ENCODE peak calls at places on chromosomes 6 and 20, in ten cellular contexts. M is psoas muscle; W is PC-9; R is heart left ventricle; E is CD8-positive, alpha-beta memory T cell; Z is neuronal stem cell; S is aorta; G is stomach; F is heart right ventricle; P is CD4-positive, alpha-beta memory T cell. Q is an unnamed sample.
A peak's percentile ranks its signal among the peaks of the same experiment; 100 is the strongest.

GRCh38 chr20:42361402-42361801 is 743.2 kb upstream of the CHD6 start:
- DNase-seq in F (no peak), W (no peak), P (no peak), G (no peak), R (no peak), E (no peak), M (no peak), S (no peak), Z (no peak), Q (no peak)

GRCh38 chr6:138099832-138100231 is 7.4 kb downstream of the PERP start:
- DNase-seq in G (no peak), M (no peak), E (no peak), F (no peak), S (no peak), P (no peak), Z (no peak), R (no peak), W (no peak), Q (no peak)

GRCh38 chr6:22133352-22133751 is 163.5 kb downstream of the PRL start:
- DNase-seq in F (no peak), W (no peak), Z (no peak), R (no peak), G (no peak), E (no peak), P (no peak), S (no peak), M (no peak), Q (no peak)

GRCh38 chr20:11387189-11387754 is 530.4 kb upstream of the BTBD3 start:
- DNase-seq in P (no peak), G (no peak), F (no peak), W (peak; percentile 55), R (no peak), Z (no peak), E (no peak), M (no peak), S (no peak), Q (peak; percentile 93)

GRCh38 chr20:9916776-9917175 is 77.9 kb upstream of the PAK5 start:
- DNase-seq in F (no peak), G (no peak), Z (no peak), S (no peak), P (no peak), E (no peak), W (no peak), M (no peak), R (no peak), Q (no peak)

GRCh38 chr6:87822011-87822410 is 120.0 kb upstream of the AKIRIN2 start:
- DNase-seq in W (no peak), Z (no peak), E (no peak), F (no peak), P (no peak), G (no peak), M (no peak), S (no peak), R (no peak), Q (no peak)

GRCh38 chr6:166240889-166241288 is 67.3 kb downstream of the PRR18 start:
- DNase-seq in F (no peak), S (no peak), E (no peak), Z (no peak), P (no peak), R (no peak), W (no peak), G (no peak), M (no peak), Q (no peak)

GRCh38 chr6:144143878-144144277 is 6.4 kb upstream of the STX11 start:
- DNase-seq in M (no peak), P (no peak), Z (no peak), F (no peak), E (no peak), R (no peak), G (no peak), S (no peak), W (no peak), Q (no peak)

GRCh38 chr20:39669659-39670058 is 707.5 kb downstream of the DHX35 start:
- DNase-seq in Z (no peak), S (no peak), P (no peak), F (no peak), R (no peak), W (no peak), G (no peak), E (no peak), M (no peak), Q (no peak)

GRCh38 chr6:10403385-10404106 is 11.3 kb downstream of the TFAP2A start:
- DNase-seq in Z (no peak), W (peak; percentile 66), E (no peak), G (no peak), S (no peak), R (no peak), P (no peak), F (no peak), M (no peak), Q (peak; percentile 64)

DNA sequence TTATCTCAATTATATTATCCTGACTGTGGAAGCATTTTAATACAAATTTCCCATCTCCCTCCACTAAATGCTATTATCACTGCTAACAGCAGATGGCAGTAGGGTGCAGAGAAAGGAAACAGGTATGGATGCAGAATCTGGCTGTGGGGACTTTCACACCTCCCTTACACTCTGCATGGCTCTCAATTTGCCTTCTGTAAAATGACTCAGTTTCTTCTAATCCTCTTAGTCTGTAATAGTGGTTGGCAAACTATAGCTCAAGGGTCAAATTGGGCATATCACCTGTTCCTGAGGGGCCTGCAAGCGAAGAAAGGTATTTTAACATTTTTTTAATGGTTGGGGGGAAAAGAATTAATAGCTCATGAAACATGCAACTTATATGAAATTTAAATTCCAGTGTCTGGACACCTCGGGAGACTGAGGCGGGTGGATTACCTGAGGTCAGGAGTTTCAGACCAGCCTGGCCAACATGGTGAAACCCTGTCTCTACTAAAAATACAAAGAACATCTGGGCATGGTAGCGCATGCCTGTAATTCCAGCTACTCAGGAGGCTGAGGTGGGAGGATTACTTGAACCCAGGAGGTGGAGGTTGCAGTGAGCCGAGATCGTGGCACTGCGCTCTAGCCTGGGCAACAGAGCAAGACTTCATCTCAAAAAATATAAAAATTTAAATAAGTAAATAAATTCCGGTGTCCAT is 83.5 kb downstream of the ZMYND8 start:
- DNase-seq in F (no peak), Z (peak; percentile 70), P (peak; percentile 70), G (peak; percentile 38), S (no peak), M (no peak), R (peak; percentile 49), E (peak; percentile 39), W (peak; percentile 53), Q (peak; percentile 67)
- H3K4me1 ChIP-seq in F (peaks cover 39% of the 10 kb centered on the region), Z (no peaks in the 10 kb centered on the region), P (no peaks in the 10 kb centered on the region), G (peaks cover 36% of the 10 kb centered on the region), S (peaks cover 2% of the 10 kb centered on the region), M (peaks cover 34% of the 10 kb centered on the region), R (peaks cover 48% of the 10 kb centered on the region), E (no peaks in the 10 kb centered on the region), W (peaks cover 40% of the 10 kb centered on the region), Q (peaks cover 61% of the 10 kb centered on the region)

GRCh38 chr20:36856691-36857635 is 19.0 kb upstream of the TLDC2 start:
- DNase-seq in W (no peak), G (no peak), Z (no peak), R (peak; percentile 63), E (no peak), P (peak; percentile 46), S (peak; percentile 71), F (no peak), M (no peak), Q (no peak)

GRCh38 chr20:36859700-36860330 is 16.1 kb upstream of the TLDC2 start:
- DNase-seq in G (no peak), M (no peak), E (no peak), R (no peak), Z (no peak), F (no peak), P (no peak), S (no peak), W (no peak), Q (no peak)

GRCh38 chr20:36860339-36860738 is 15.6 kb upstream of the TLDC2 start:
- DNase-seq in R (no peak), Z (no peak), W (no peak), G (no peak), E (no peak), M (no peak), F (no peak), P (no peak), S (no peak), Q (no peak)

GRCh38 chr20:36860811-36861624 is 14.9 kb upstream of the TLDC2 start:
- DNase-seq in G (no peak), M (no peak), F (no peak), S (no peak), W (no peak), R (no peak), E (no peak), Z (no peak), P (no peak), Q (no peak)

DNA sequence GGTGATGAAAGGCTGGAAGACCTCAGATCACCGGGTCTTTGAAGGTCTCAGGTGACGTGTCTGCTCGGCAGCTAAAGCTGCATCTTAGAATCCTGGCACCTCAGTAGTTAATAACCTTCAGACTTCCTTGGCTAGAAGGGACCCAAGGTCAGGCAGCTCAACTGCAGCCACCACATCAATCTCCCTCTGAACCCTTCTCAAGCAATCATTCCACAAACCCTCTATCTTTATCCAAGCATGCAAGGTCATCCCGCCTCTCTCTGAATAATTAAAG is 16.7 kb upstream of the TLDC2 start:
- DNase-seq in W (no peak), M (no peak), S (no peak), P (no peak), F (no peak), Z (no peak), R (no peak), G (no peak), E (no peak), Q (no peak)
- H3K4me1 ChIP-seq in W (peaks cover 12% of the 10 kb centered on the region), M (peaks cover 29% of the 10 kb centered on the region), S (no peaks in the 10 kb centered on the region), P (peaks cover 19% of the 10 kb centered on the region), F (peaks cover 77% of the 10 kb centered on the region), Z (peaks cover 7% of the 10 kb centered on the region), R (peaks cover 82% of the 10 kb centered on the region), G (peaks cover 76% of the 10 kb centered on the region), E (peaks cover 17% of the 10 kb centered on the region), Q (peaks cover 54% of the 10 kb centered on the region)

DNA sequence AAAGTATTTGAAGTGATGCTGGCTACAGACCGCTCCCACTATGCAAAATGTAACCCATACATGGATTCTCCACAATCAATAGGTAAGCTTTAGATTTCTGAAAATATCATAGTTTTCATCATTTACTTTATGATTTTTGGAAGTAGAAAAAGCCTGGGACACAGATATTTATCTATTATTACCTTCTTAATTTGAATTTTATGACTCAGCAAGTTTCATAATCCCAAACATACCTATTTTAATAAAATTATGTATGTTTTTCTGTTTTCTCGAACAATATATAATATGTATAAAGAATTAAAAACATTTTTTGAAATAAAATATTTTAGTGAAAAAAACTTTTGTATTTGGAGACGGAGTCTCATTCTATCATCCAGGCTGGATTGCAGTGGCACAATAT is 21.6 kb downstream of the PCMT1 start:
- DNase-seq in W (no peak), M (no peak), G (no peak), E (no peak), F (no peak), R (no peak), P (no peak), Z (no peak), S (no peak), Q (no peak)
- H3K4me1 ChIP-seq in W (peaks cover 7% of the 10 kb centered on the region), M (no peaks in the 10 kb centered on the region), G (peaks cover 4% of the 10 kb centered on the region), E (no peaks in the 10 kb centered on the region), F (no peaks in the 10 kb centered on the region), R (peaks cover 4% of the 10 kb centered on the region), P (no peaks in the 10 kb centered on the region), Z (no peaks in the 10 kb centered on the region), S (peaks cover 3% of the 10 kb centered on the region), Q (peaks cover 5% of the 10 kb centered on the region)

DNA sequence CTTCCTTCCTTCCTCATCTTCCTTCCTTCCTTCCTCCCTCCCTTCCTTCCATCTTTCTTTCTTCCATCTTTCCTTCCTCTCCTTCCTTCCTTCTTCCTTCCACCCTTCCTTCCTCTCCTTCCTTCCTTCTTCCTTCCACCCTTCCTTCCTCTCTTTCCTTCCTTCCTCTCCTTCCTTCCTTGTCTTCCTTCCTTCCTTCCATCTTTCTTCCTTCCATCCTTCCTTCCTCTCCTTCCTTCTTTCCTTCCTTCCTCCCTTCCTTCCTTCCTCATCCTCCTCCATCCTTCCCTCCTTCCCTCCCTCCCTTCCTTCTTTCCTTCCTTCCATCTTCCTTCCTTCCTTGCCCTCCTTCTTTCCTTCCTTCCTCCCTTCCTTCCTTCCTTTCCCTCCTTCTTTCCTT is 361.4 kb upstream of the TSHZ2 start:
- DNase-seq in P (no peak), G (no peak), W (no peak), E (no peak), F (no peak), Z (no peak), R (no peak), M (no peak), S (no peak), Q (no peak)
- H3K4me1 ChIP-seq in P (no peaks in the 10 kb centered on the region), G (no peaks in the 10 kb centered on the region), W (no peaks in the 10 kb centered on the region), E (no peaks in the 10 kb centered on the region), F (no peaks in the 10 kb centered on the region), Z (no peaks in the 10 kb centered on the region), R (no peaks in the 10 kb centered on the region), M (no peaks in the 10 kb centered on the region), S (no peaks in the 10 kb centered on the region), Q (no peaks in the 10 kb centered on the region)